ENCODE peak calls at places on chromosomes 5 and 9, in six cellular contexts. R, O, A, D, J and U are unnamed samples.
A peak's percentile ranks its signal among the peaks of the same experiment; 100 is the strongest.

GRCh38 chr5:108735790-108736189 is 11.9 kb upstream of the FER start:
- DNase-seq in R (no peak), O (no peak), A (no peak), D (no peak), J (no peak), U (no peak)

GRCh38 chr9:100322954-100323536 is 29.7 kb downstream of the TEX10 start:
- DNase-seq in R (peak; percentile 8), O (no peak), A (peak; percentile 38), D (peak; percentile 64), J (no peak), U (no peak)

GRCh38 chr5:128799945-128800344 is 165.3 kb upstream of the SLC27A6 start:
- DNase-seq in R (no peak), O (no peak), A (no peak), D (no peak), J (no peak), U (no peak)

GRCh38 chr9:127438394-127438793 is 12.8 kb downstream of the RPL12 start:
- DNase-seq in R (no peak), O (no peak), A (no peak), D (no peak), J (no peak), U (no peak)

GRCh38 chr5:88923623-88924619 is 40.9 kb upstream of the MEF2C start:
- DNase-seq in R (no peak), O (no peak), A (no peak), D (no peak), J (no peak), U (no peak)

GRCh38 chr9:25724424-25724823 is 46.2 kb upstream of the TUSC1 start:
- DNase-seq in R (no peak), O (no peak), A (no peak), D (peak; percentile 2), J (no peak), U (no peak)

GRCh38 chr9:112249277-112249676 is 74.2 kb upstream of the SUSD1 start:
- DNase-seq in R (no peak), O (no peak), A (no peak), D (no peak), J (no peak), U (no peak)

GRCh38 chr5:5313081-5313736 is 109.3 kb upstream of the ICE1 start:
- DNase-seq in R (no peak), O (no peak), A (no peak), D (peak; percentile 72), J (no peak), U (no peak)

GRCh38 chr9:19154135-19154612 is 26.9 kb upstream of the PLIN2 start:
- DNase-seq in R (no peak), O (no peak), A (peak; percentile 21), D (no peak), J (no peak), U (no peak)

GRCh38 chr5:35919191-35919590 is 19.2 kb downstream of the CAPSL start:
- DNase-seq in R (peak; percentile 78), O (no peak), A (no peak), D (no peak), J (no peak), U (peak; percentile 72)

GRCh38 chr5:148805323-148806290 is 20.8 kb upstream of the ADRB2 start:
- DNase-seq in R (no peak), O (no peak), A (peak; percentile 92), D (peak; percentile 55), J (no peak), U (no peak)